ENCODE peak calls at places on chromosomes 5 and 9, in ten cellular contexts. One of them, this sample, is unnamed.

GRCh38 chr5:73911761-73912393 is 285.9 kb downstream of the ARHGEF28 start:
- DNase-seq in suprapubic skin: no peak
- DNase-seq in GM12878: no peak
- DNase-seq in A549: no peak
- DNase-seq in heart left ventricle: no peak
- DNase-seq in Peyer's patch: no peak
- DNase-seq in testis: no peak
- DNase-seq in esophagus squamous epithelium: no peak
- DNase-seq in IMR-90: peak; percentile 41
- DNase-seq in K562: no peak
- DNase-seq in this sample: no peak

GRCh38 chr5:136084698-136085097 is 47.9 kb upstream of the SMAD5 start:
- DNase-seq in suprapubic skin: no peak
- DNase-seq in GM12878: no peak
- DNase-seq in A549: no peak
- DNase-seq in heart left ventricle: peak; percentile 60
- DNase-seq in Peyer's patch: no peak
- DNase-seq in testis: no peak
- DNase-seq in esophagus squamous epithelium: no peak
- DNase-seq in IMR-90: no peak
- DNase-seq in K562: no peak
- DNase-seq in this sample: peak; percentile 86

GRCh38 chr5:170498811-170499210 is 5.0 kb upstream of the KCNIP1 start:
- DNase-seq in suprapubic skin: no peak
- DNase-seq in GM12878: no peak
- DNase-seq in A549: no peak
- DNase-seq in heart left ventricle: no peak
- DNase-seq in Peyer's patch: no peak
- DNase-seq in testis: no peak
- DNase-seq in esophagus squamous epithelium: no peak
- DNase-seq in IMR-90: no peak
- DNase-seq in K562: no peak
- DNase-seq in this sample: no peak

GRCh38 chr9:128246471-128246870 is 29.3 kb downstream of the GOLGA2 start:
- DNase-seq in suprapubic skin: no peak
- DNase-seq in GM12878: no peak
- DNase-seq in A549: no peak
- DNase-seq in heart left ventricle: no peak
- DNase-seq in Peyer's patch: no peak
- DNase-seq in testis: no peak
- DNase-seq in esophagus squamous epithelium: no peak
- DNase-seq in IMR-90: no peak
- DNase-seq in K562: no peak
- DNase-seq in this sample: no peak

GRCh38 chr5:54470677-54471076 is 15.2 kb downstream of the HSPB3 start:
- DNase-seq in suprapubic skin: no peak
- DNase-seq in GM12878: no peak
- DNase-seq in A549: no peak
- DNase-seq in heart left ventricle: no peak
- DNase-seq in Peyer's patch: no peak
- DNase-seq in testis: no peak
- DNase-seq in esophagus squamous epithelium: no peak
- DNase-seq in IMR-90: peak; percentile 81
- DNase-seq in K562: no peak
- DNase-seq in this sample: no peak

GRCh38 chr5:43338856-43339255 is 25.6 kb upstream of the HMGCS1 start:
- DNase-seq in suprapubic skin: no peak
- DNase-seq in GM12878: no peak
- DNase-seq in A549: no peak
- DNase-seq in heart left ventricle: no peak
- DNase-seq in Peyer's patch: no peak
- DNase-seq in testis: no peak
- DNase-seq in esophagus squamous epithelium: no peak
- DNase-seq in IMR-90: no peak
- DNase-seq in K562: no peak
- DNase-seq in this sample: no peak

GRCh38 chr9:107739601-107740082 is 250.1 kb upstream of the KLF4 start:
- DNase-seq in suprapubic skin: peak; percentile 87
- DNase-seq in GM12878: no peak
- DNase-seq in A549: no peak
- DNase-seq in heart left ventricle: peak; percentile 48
- DNase-seq in Peyer's patch: no peak
- DNase-seq in testis: peak; percentile 71
- DNase-seq in esophagus squamous epithelium: no peak
- DNase-seq in IMR-90: peak; percentile 15
- DNase-seq in K562: no peak
- DNase-seq in this sample: peak; percentile 74

GRCh38 chr9:99465231-99465891 is 243.3 kb downstream of the SEC61B start:
- DNase-seq in suprapubic skin: no peak
- DNase-seq in GM12878: no peak
- DNase-seq in A549: no peak
- DNase-seq in heart left ventricle: no peak
- DNase-seq in Peyer's patch: no peak
- DNase-seq in testis: no peak
- DNase-seq in esophagus squamous epithelium: no peak
- DNase-seq in IMR-90: no peak
- DNase-seq in K562: no peak
- DNase-seq in this sample: no peak

GRCh38 chr9:97412628-97413382 is 909 bp downstream of the TDRD7 start:
- DNase-seq in suprapubic skin: no peak
- DNase-seq in GM12878: no peak
- DNase-seq in A549: peak; percentile 56
- DNase-seq in heart left ventricle: no peak
- DNase-seq in Peyer's patch: no peak
- DNase-seq in testis: no peak
- DNase-seq in esophagus squamous epithelium: no peak
- DNase-seq in IMR-90: peak; percentile 5
- DNase-seq in K562: peak; percentile 36
- DNase-seq in this sample: no peak

GRCh38 chr5:56025303-56025885 is 30.6 kb upstream of the IL6ST start:
- DNase-seq in suprapubic skin: no peak
- DNase-seq in GM12878: no peak
- DNase-seq in A549: peak; percentile 65
- DNase-seq in heart left ventricle: no peak
- DNase-seq in Peyer's patch: no peak
- DNase-seq in testis: no peak
- DNase-seq in esophagus squamous epithelium: no peak
- DNase-seq in IMR-90: peak; percentile 21
- DNase-seq in K562: peak; percentile 18
- DNase-seq in this sample: no peak

GRCh38 chr5:33650911-33651310 is 210.1 kb downstream of the TARS1 start:
- DNase-seq in suprapubic skin: no peak
- DNase-seq in GM12878: no peak
- DNase-seq in A549: no peak
- DNase-seq in heart left ventricle: no peak
- DNase-seq in Peyer's patch: no peak
- DNase-seq in testis: no peak
- DNase-seq in esophagus squamous epithelium: no peak
- DNase-seq in IMR-90: peak; percentile 5
- DNase-seq in K562: no peak
- DNase-seq in this sample: no peak

GRCh38 chr9:7854763-7855162 is 55.2 kb upstream of the DMAC1 start:
- DNase-seq in suprapubic skin: no peak
- DNase-seq in GM12878: no peak
- DNase-seq in A549: no peak
- DNase-seq in heart left ventricle: no peak
- DNase-seq in Peyer's patch: no peak
- DNase-seq in testis: no peak
- DNase-seq in esophagus squamous epithelium: no peak
- DNase-seq in IMR-90: no peak
- DNase-seq in K562: no peak
- DNase-seq in this sample: no peak

GRCh38 chr9:128685022-128685332 is 4.0 kb upstream of the SET start:
- DNase-seq in suprapubic skin: no peak
- DNase-seq in GM12878: no peak
- DNase-seq in A549: no peak
- DNase-seq in heart left ventricle: peak; percentile 30
- DNase-seq in Peyer's patch: no peak
- DNase-seq in testis: no peak
- DNase-seq in esophagus squamous epithelium: no peak
- DNase-seq in IMR-90: no peak
- DNase-seq in K562: no peak
- DNase-seq in this sample: no peak

GRCh38 chr9:35603986-35604577 is 980 bp upstream of the TESK1 start:
- DNase-seq in suprapubic skin: peak; percentile 100
- DNase-seq in GM12878: peak; percentile 98
- DNase-seq in A549: peak; percentile 99
- DNase-seq in heart left ventricle: peak; percentile 100
- DNase-seq in Peyer's patch: peak; percentile 100
- DNase-seq in testis: peak; percentile 100
- DNase-seq in esophagus squamous epithelium: peak; percentile 98
- DNase-seq in IMR-90: peak; percentile 99
- DNase-seq in K562: peak; percentile 98
- DNase-seq in this sample: peak; percentile 100
- TF ChIP-seq POLR2A in suprapubic skin: peak; percentile 53
- TF ChIP-seq POLR2A in GM12878: peak; percentile 81
- TF ChIP-seq POLR2A in A549: peak; percentile 84
- TF ChIP-seq POLR2A in heart left ventricle: no peak
- TF ChIP-seq POLR2A in Peyer's patch: peak; percentile 72
- TF ChIP-seq POLR2A in testis: peak; percentile 34
- TF ChIP-seq POLR2A in esophagus squamous epithelium: peak; percentile 72
- TF ChIP-seq POLR2A in IMR-90: peak; percentile 85
- TF ChIP-seq POLR2A in K562: peak; percentile 71
- TF ChIP-seq POLR2A in this sample: peak; percentile 48

GRCh38 chr5:176466245-176466871 is 18.2 kb downstream of the FAF2 start:
- DNase-seq in suprapubic skin: no peak
- DNase-seq in GM12878: no peak
- DNase-seq in A549: no peak
- DNase-seq in heart left ventricle: no peak
- DNase-seq in Peyer's patch: no peak
- DNase-seq in testis: no peak
- DNase-seq in esophagus squamous epithelium: no peak
- DNase-seq in IMR-90: peak; percentile 87
- DNase-seq in K562: no peak
- DNase-seq in this sample: no peak
- H3K27ac ChIP-seq in suprapubic skin: no peak overlapping the region
- H3K27ac ChIP-seq in GM12878: no peak overlapping the region
- H3K27ac ChIP-seq in A549: no peak overlapping the region
- H3K27ac ChIP-seq in heart left ventricle: no peak overlapping the region
- H3K27ac ChIP-seq in Peyer's patch: no peak overlapping the region
- H3K27ac ChIP-seq in testis: no peak overlapping the region
- H3K27ac ChIP-seq in esophagus squamous epithelium: no peak overlapping the region
- H3K27ac ChIP-seq in IMR-90: no peak overlapping the region
- H3K27ac ChIP-seq in K562: no peak overlapping the region
- H3K27ac ChIP-seq in this sample: no peak overlapping the region

DNA sequence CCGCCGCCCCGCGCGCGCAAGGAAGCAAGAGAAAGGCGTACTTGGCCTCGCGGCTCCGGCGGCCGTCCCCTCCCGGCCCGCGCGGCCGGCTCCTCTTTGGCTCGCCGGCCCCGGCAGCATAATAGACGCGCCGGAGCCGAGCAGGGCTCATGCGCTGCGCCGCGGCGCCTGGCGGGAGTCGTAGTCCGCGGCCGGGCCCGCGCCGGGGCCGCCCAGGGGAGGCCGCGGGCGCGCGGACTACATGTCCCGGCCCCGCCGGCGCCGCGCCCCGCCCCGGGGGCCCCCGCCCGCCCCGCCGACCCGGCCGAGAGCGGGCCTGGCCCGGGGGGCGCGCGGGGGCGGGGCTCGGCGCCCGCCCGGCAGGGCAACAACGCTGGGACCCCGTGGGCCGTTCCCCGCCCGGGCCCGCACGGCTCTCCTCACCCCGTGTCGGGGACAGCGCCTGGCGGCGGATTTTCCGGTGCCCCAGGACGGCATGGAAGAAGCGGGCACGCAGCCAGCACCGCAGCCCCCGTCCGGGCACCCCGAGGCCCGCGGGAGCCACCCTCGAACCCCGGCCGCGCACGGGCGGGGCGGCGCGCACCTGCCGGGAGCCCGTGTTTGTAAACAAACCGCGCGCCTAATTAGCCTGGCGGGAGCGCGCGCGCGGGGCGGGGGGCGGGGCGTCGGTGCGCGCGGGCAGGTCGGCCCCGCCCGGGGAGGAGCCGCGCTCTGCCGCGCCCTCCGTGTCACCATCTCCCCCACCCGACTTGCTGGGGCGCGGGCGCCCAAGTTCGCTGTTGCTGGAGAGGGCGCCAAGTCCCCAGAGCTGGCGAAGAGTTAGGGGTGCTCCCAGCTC is at the start of gene BRD3:
- DNase-seq in suprapubic skin: peak; percentile 85
- DNase-seq in GM12878: peak; percentile 17
- DNase-seq in A549: peak; percentile 84
- DNase-seq in heart left ventricle: peak; percentile 89
- DNase-seq in Peyer's patch: peak; percentile 94
- DNase-seq in testis: peak; percentile 89
- DNase-seq in esophagus squamous epithelium: peak; percentile 35
- DNase-seq in IMR-90: peak; percentile 88
- DNase-seq in K562: peak; percentile 93
- DNase-seq in this sample: peak; percentile 91
- TF ChIP-seq POLR2A in suprapubic skin: peak; percentile 21
- TF ChIP-seq POLR2A in GM12878: peak; percentile 69
- TF ChIP-seq POLR2A in A549: peak; percentile 70
- TF ChIP-seq POLR2A in heart left ventricle: peak; percentile 10
- TF ChIP-seq POLR2A in Peyer's patch: peak; percentile 50
- TF ChIP-seq POLR2A in testis: peak; percentile 60
- TF ChIP-seq POLR2A in esophagus squamous epithelium: peak; percentile 84
- TF ChIP-seq POLR2A in IMR-90: peak; percentile 51
- TF ChIP-seq POLR2A in K562: no peak
- TF ChIP-seq POLR2A in this sample: no peak

DNA sequence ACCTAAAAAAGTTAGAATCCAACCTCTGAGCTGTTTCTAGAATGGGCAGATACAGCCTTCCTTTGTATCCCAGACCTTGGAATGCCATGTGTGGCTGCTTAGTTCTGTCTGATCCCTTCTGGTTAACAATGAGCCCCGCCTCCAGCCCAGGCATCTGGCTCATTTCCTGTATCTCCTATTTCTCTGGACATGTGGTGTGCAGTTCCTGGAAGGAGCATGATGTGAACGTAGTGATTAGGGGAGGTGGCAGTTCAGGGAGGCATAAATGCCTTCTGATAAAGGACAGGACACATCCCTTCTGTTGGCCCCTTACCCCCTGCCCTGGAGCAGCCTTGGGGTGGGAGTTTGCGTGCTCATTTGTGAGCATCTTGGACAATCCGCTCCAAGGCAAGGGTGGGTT is 243.0 kb downstream of the ZSWIM6 start:
- DNase-seq in suprapubic skin: no peak
- DNase-seq in GM12878: no peak
- DNase-seq in A549: no peak
- DNase-seq in heart left ventricle: no peak
- DNase-seq in Peyer's patch: no peak
- DNase-seq in testis: no peak
- DNase-seq in esophagus squamous epithelium: no peak
- DNase-seq in IMR-90: peak; percentile 77
- DNase-seq in K562: peak; percentile 76
- DNase-seq in this sample: no peak
- H3K27ac ChIP-seq in suprapubic skin: no peak overlapping the region
- H3K27ac ChIP-seq in GM12878: no peak overlapping the region
- H3K27ac ChIP-seq in A549: no peak overlapping the region
- H3K27ac ChIP-seq in heart left ventricle: no peak overlapping the region
- H3K27ac ChIP-seq in Peyer's patch: no peak overlapping the region
- H3K27ac ChIP-seq in testis: no peak overlapping the region
- H3K27ac ChIP-seq in esophagus squamous epithelium: no peak overlapping the region
- H3K27ac ChIP-seq in IMR-90: no peak overlapping the region
- H3K27ac ChIP-seq in K562: peak overlapping the region; percentile 53
- H3K27ac ChIP-seq in this sample: no peak overlapping the region

DNA sequence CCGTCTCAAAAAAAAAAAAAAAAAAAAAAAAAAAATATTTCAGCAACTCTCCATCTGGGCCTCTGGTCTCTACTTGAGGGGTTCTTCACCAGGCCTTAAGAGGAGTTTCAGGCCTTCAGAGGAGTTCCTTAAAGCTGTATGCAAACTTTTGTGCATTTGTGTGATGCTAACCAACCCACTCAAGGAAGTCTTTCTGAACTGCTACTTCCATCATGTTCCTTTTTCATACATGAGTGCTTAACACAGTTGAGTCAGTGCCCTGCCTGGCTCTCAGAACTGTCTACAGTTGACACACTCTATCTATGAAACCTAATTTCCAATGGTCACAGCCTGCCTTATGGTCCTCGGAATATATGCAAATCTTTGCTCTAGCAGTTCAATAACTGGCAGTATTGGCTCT is 146.5 kb downstream of the MEF2C start:
- DNase-seq in suprapubic skin: no peak
- DNase-seq in GM12878: peak; percentile 71
- DNase-seq in A549: no peak
- DNase-seq in heart left ventricle: no peak
- DNase-seq in Peyer's patch: peak; percentile 51
- DNase-seq in testis: no peak
- DNase-seq in esophagus squamous epithelium: no peak
- DNase-seq in IMR-90: no peak
- DNase-seq in K562: no peak
- DNase-seq in this sample: no peak
- TF ChIP-seq POLR2A in suprapubic skin: no peak
- TF ChIP-seq POLR2A in GM12878: peak; percentile 23
- TF ChIP-seq POLR2A in A549: no peak
- TF ChIP-seq POLR2A in heart left ventricle: no peak
- TF ChIP-seq POLR2A in Peyer's patch: no peak
- TF ChIP-seq POLR2A in testis: no peak
- TF ChIP-seq POLR2A in esophagus squamous epithelium: no peak
- TF ChIP-seq POLR2A in IMR-90: no peak
- TF ChIP-seq POLR2A in K562: no peak
- TF ChIP-seq POLR2A in this sample: no peak

This sample was measured in sigmoid colon.